ENCODE peak calls at places on chromosomes 16 and 17, in four cellular contexts. J, O, B and T are unnamed samples. For H3K4me1 and H3K36me3, the result is how much of the 10 kb centered on the place peaks cover.

GRCh38 chr17:3805581-3805980 is 4.6 kb upstream of the ITGAE start:
- DNase-seq in J (no peak), O (no peak), B (no peak), T (no peak)

GRCh38 chr17:73639322-73639721 is 4.9 kb downstream of the SDK2 start:
- DNase-seq in J (no peak), O (peak), B (no peak), T (no peak)

GRCh38 chr17:31329221-31329620 is 7.8 kb upstream of the EVI2A start:
- DNase-seq in J (no peak), O (no peak), B (peak), T (no peak)

GRCh38 chr17:77011173-77012011 is 129.4 kb upstream of the SEC14L1 start:
- DNase-seq in J (peak), O (no peak), B (peak), T (no peak)

GRCh38 chr17:42979511-42980273 is at the start of gene PTGES3L:
- DNase-seq in J (peak), O (no peak), B (peak), T (no peak)

GRCh38 chr17:56933151-56933745 is 19.4 kb upstream of the TRIM25 start:
- DNase-seq in J (no peak), O (no peak), B (no peak), T (no peak)

GRCh38 chr16:55703003-55704001 is 47.5 kb downstream of the SLC6A2 start:
- DNase-seq in J (peak), O (no peak), B (peak), T (no peak)

GRCh38 chr17:55737976-55738501 is 12.8 kb upstream of the PCTP start:
- DNase-seq in J (no peak), O (no peak), B (no peak), T (no peak)

GRCh38 chr17:66169839-66170238 is 22.1 kb downstream of the CEP112 start:
- DNase-seq in J (no peak), O (no peak), B (no peak), T (no peak)

GRCh38 chr16:648071-648785 is 937 bp upstream of the WDR90 start:
- DNase-seq in J (peak), O (peak), B (no peak), T (no peak)

GRCh38 chr17:47701603-47702002 is 7.6 kb downstream of the TBKBP1 start:
- DNase-seq in J (no peak), O (peak), B (no peak), T (no peak)

GRCh38 chr16:89670496-89671431 is 13.1 kb downstream of the SPATA33 start:
- DNase-seq in J (no peak), O (no peak), B (peak), T (no peak)

GRCh38 chr16:86897486-86897885 is 319.1 kb downstream of the FOXL1 start:
- DNase-seq in J (no peak), O (no peak), B (no peak), T (no peak)

GRCh38 chr17:82219753-82220709 is 7.4 kb upstream of the CCDC57 start:
- DNase-seq in J (no peak), O (no peak), B (no peak), T (no peak)

GRCh38 chr17:63932008-63932561 is at the start of gene CD79B:
- DNase-seq in J (no peak), O (no peak), B (no peak), T (peak)

GRCh38 chr17:8087075-8087941 is at the start of gene ALOX12B:
- DNase-seq in J (peak), O (no peak), B (no peak), T (no peak)

GRCh38 chr17:57665128-57665527 is 80.0 kb downstream of the CCDC182 start:
- DNase-seq in J (no peak), O (peak), B (no peak), T (no peak)

GRCh38 chr17:46742539-46743270 is 75.8 kb downstream of the WNT3 start:
- DNase-seq in J (peak), O (no peak), B (peak), T (no peak)

GRCh38 chr17:7782237-7782636 is 51.8 kb upstream of the KDM6B start:
- DNase-seq in J (no peak), O (no peak), B (peak), T (no peak)

GRCh38 chr17:37698132-37698615 is 46.7 kb downstream of the HNF1B start:
- DNase-seq in J (peak), O (no peak), B (peak), T (no peak)

GRCh38 chr17:63124958-63125357 is 158.9 kb downstream of the TANC2 start:
- DNase-seq in J (no peak), O (no peak), B (no peak), T (no peak)

GRCh38 chr17:9219631-9220415 is 198.5 kb downstream of the NTN1 start:
- DNase-seq in J (no peak), O (no peak), B (no peak), T (no peak)

GRCh38 chr16:8458481-8458880 is 131.8 kb downstream of the TMEM114 start:
- DNase-seq in J (no peak), O (no peak), B (no peak), T (no peak)

GRCh38 chr17:50201226-50201854 is at the start of gene COL1A1:
- DNase-seq in J (no peak), O (peak), B (peak), T (peak)

GRCh38 chr17:79761894-79762570 is 15.9 kb upstream of the CBX2 start:
- DNase-seq in J (no peak), O (peak), B (no peak), T (peak)

GRCh38 chr16:67071476-67072048 is 38.2 kb upstream of the PHAF1 start:
- DNase-seq in J (no peak), O (no peak), B (no peak), T (no peak)

GRCh38 chr17:72624652-72625051 is 467.8 kb downstream of the SLC39A11 start:
- DNase-seq in J (no peak), O (no peak), B (no peak), T (no peak)

GRCh38 chr17:39799395-39799794 is 61.7 kb downstream of the GRB7 start:
- DNase-seq in J (no peak), O (no peak), B (no peak), T (no peak)

GRCh38 chr16:22147853-22148252 is 14.5 kb upstream of the SDR42E2 start:
- DNase-seq in J (no peak), O (no peak), B (no peak), T (no peak)

GRCh38 chr16:81526935-81527334 is 82.3 kb downstream of the CMIP start:
- DNase-seq in J (peak), O (no peak), B (peak), T (peak)
- H3K4me1 ChIP-seq in J (half or more), O (under half), B (under half), T (under half)

GRCh38 chr16:69309316-69309715 is 1.8 kb upstream of the VPS4A start:
- DNase-seq in J (no peak), O (no peak), B (no peak), T (no peak)
- H3K36me3 ChIP-seq in J (under half), O (under half), B (under half), T (under half)

GRCh38 chr16:49529646-49530045 is 156.0 kb downstream of the C16orf78 start:
- DNase-seq in J (no peak), O (no peak), B (no peak), T (no peak)

GRCh38 chr16:49528564-49529150 is 155.1 kb downstream of the C16orf78 start:
- DNase-seq in J (no peak), O (no peak), B (no peak), T (no peak)

GRCh38 chr16:49526966-49527365 is 153.4 kb downstream of the C16orf78 start:
- DNase-seq in J (no peak), O (no peak), B (no peak), T (no peak)

GRCh38 chr16:49528035-49528434 is 154.4 kb downstream of the C16orf78 start:
- DNase-seq in J (no peak), O (no peak), B (no peak), T (no peak)

DNA sequence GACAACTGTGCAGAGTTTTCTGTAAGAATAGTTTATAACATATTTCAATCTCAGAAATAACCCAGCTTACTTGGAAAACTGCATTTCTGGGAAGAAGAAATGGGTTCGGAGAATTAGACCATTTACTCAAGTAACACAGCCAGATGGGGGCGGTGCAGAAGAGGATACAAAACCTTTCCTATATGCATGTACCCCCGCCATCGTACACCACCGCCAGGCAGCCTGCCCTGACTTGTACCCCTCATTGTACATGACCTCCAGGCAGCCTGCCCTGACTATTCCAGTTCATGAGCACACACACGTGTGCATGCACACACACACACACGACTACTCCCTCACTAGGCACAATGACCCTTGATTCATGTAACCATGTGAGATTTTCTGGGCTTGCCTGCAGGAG is 154.0 kb downstream of the C16orf78 start:
- DNase-seq in J (no peak), O (no peak), B (no peak), T (peak)
- H3K27ac ChIP-seq in J (no peak), O (no peak), B (no peak), T (no peak)

GRCh38 chr17:15123593-15124590 is 141.2 kb downstream of the PMP22 start:
- DNase-seq in J (no peak), O (no peak), B (peak), T (no peak)
- H3K4me1 ChIP-seq in J (under half), O (under half), B (under half), T (under half)

GRCh38 chr16:68350951-68351350 is 40.1 kb downstream of the PRMT7 start:
- DNase-seq in J (no peak), O (no peak), B (no peak), T (peak)

GRCh38 chr16:68353366-68353765 is 42.5 kb downstream of the PRMT7 start:
- DNase-seq in J (no peak), O (no peak), B (no peak), T (peak)

GRCh38 chr16:68351463-68351862 is 40.6 kb downstream of the PRMT7 start:
- DNase-seq in J (no peak), O (no peak), B (no peak), T (peak)

GRCh38 chr16:68349838-68350410 is 39.1 kb downstream of the PRMT7 start:
- DNase-seq in J (no peak), O (no peak), B (no peak), T (peak)

DNA sequence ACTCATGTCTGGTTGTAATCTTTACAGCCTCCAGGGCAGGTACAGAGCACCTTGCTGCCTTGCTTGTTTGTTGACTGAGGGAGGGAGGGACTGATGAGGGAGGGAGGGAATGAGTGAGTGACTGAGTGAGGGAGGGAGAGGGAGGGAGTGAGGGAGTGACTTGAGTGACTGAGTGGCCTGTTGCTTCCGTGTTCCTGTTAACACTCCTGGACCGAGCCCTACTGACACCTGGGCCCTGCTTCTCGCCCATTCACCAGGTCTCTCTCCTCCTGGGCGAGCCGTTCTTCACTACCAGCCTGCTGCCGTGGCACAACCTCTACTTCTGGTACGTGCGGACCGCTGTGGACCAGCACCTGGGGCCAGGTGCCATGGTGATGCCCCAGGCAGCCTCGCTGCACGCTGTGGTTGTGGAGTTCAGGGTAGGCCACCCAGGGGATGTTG is 41.2 kb downstream of the PRMT7 start:
- DNase-seq in J (no peak), O (no peak), B (no peak), T (peak)
- H3K36me3 ChIP-seq in J (under half), O (half or more), B (half or more), T (under half)

DNA sequence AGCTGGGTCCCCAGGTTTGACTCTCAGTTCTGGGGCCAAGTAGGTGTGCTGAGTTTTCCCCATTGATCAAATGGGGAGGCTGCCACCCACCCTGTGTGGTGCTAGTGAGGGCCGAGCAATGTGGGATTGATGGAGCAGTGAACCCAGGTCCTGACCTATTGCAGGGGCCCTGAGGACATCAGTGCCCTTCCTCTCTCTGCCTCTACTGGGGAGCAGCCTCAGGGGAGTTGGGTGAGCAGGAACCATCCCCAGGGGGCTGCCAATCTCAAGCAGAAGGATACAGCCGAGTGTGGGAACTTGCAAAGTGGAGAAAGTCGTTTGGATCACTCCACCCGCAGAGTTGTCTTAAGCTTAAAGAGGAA is 45.4 kb downstream of the MYH11 start:
- DNase-seq in J (no peak), O (no peak), B (no peak), T (no peak)
- H3K27ac ChIP-seq in J (no peak), O (no peak), B (no peak), T (no peak)

GRCh38 chr17:2175294-2175628 is 120.4 kb downstream of the HIC1 start:
- DNase-seq in J (no peak), O (no peak), B (no peak), T (no peak)
- H3K4me1 ChIP-seq in J (under half), O (half or more), B (half or more), T (half or more)

DNA sequence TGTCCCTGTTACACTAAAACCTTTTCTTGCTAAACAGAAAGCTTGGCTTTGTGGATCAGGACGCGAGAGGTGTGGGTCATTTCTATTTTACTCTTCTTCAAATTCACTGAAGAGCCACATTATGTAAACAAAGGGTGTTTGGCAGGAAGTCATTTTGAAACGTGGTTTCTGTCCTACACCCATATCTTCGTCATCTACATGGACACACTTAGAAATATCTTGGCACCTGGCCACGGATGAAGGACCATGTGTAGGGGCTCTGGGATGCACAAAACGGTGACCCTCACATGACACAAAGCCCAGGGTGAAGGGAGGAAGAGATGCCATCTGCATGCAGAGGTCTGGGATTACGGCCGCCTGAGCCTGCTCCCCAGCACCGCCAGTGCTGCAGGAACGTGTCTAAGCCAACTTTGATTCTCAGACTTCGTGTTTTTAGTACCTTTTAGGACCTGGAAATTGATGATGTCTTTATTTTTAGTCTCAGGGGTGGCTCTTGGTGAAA is 130.2 kb upstream of the CHMP6 start:
- DNase-seq in J (no peak), O (no peak), B (no peak), T (no peak)
- H3K36me3 ChIP-seq in J (under half), O (under half), B (under half), T (under half)